ENCODE peak calls at places on chromosome 14, in seven cellular contexts. S, E, B, I, V, P and Z are unnamed samples.

GRCh38 chr14:77458249-77458950 is 507 bp downstream of the AHSA1 start:
- DNase-seq in S (peak; percentile 65), E (peak; percentile 70), B (peak; percentile 24), I (peak; percentile 42), V (no peak), P (peak; percentile 43), Z (peak; percentile 32)

GRCh38 chr14:81991998-81992397 is 458.3 kb upstream of the SEL1L start:
- DNase-seq in S (peak; percentile 57), E (no peak), B (no peak), I (no peak), V (no peak), P (peak; percentile 5), Z (no peak)

GRCh38 chr14:39827901-39828655 is 395.8 kb upstream of the FBXO33 start:
- DNase-seq in S (no peak), E (no peak), B (no peak), I (no peak), V (no peak), P (no peak), Z (no peak)

GRCh38 chr14:50045039-50045711 is 71.2 kb downstream of the VCPKMT start:
- DNase-seq in S (no peak), E (peak; percentile 95), B (peak; percentile 50), I (peak; percentile 83), V (peak; percentile 47), P (peak; percentile 72), Z (no peak)

GRCh38 chr14:76647699-76648298 is 113.5 kb upstream of the VASH1 start:
- DNase-seq in S (peak; percentile 90), E (peak; percentile 48), B (peak; percentile 29), I (peak; percentile 78), V (no peak), P (peak; percentile 80), Z (peak; percentile 32)

GRCh38 chr14:55316528-55316927 is 45.3 kb downstream of the FBXO34 start:
- DNase-seq in S (no peak), E (no peak), B (no peak), I (no peak), V (no peak), P (no peak), Z (no peak)

GRCh38 chr14:99902925-99903324 is 109.7 kb downstream of the EML1 start:
- DNase-seq in S (no peak), E (no peak), B (no peak), I (no peak), V (no peak), P (no peak), Z (no peak)

GRCh38 chr14:23568600-23569310 is 1.2 kb upstream of the AP1G2 start:
- DNase-seq in S (peak; percentile 79), E (no peak), B (no peak), I (no peak), V (no peak), P (peak; percentile 17), Z (peak; percentile 62)

GRCh38 chr14:33962016-33962415 is 11.1 kb upstream of the EGLN3 start:
- DNase-seq in S (no peak), E (no peak), B (no peak), I (no peak), V (no peak), P (no peak), Z (no peak)

GRCh38 chr14:86708846-86709339 is 1178.9 kb downstream of the FLRT2 start:
- DNase-seq in S (no peak), E (no peak), B (no peak), I (no peak), V (no peak), P (no peak), Z (no peak)

GRCh38 chr14:105092124-105092911 is 27.1 kb upstream of the GPR132 start:
- DNase-seq in S (peak; percentile 41), E (no peak), B (no peak), I (no peak), V (no peak), P (no peak), Z (no peak)

GRCh38 chr14:26589998-26590397 is 7.8 kb downstream of the NOVA1 start:
- DNase-seq in S (no peak), E (no peak), B (no peak), I (no peak), V (no peak), P (no peak), Z (no peak)

GRCh38 chr14:89667983-89668382 is 250.9 kb upstream of the FOXN3 start:
- DNase-seq in S (no peak), E (no peak), B (peak; percentile 7), I (no peak), V (no peak), P (no peak), Z (no peak)

GRCh38 chr14:42140831-42141279 is 534.2 kb downstream of the LRFN5 start:
- DNase-seq in S (no peak), E (no peak), B (peak; percentile 62), I (peak; percentile 14), V (no peak), P (peak; percentile 13), Z (no peak)

GRCh38 chr14:53964249-53964648 is 7.6 kb upstream of the BMP4 start:
- DNase-seq in S (peak; percentile 43), E (no peak), B (peak; percentile 60), I (no peak), V (no peak), P (no peak), Z (no peak)

GRCh38 chr14:88478931-88479330 is 75.9 kb downstream of the PTPN21 start:
- DNase-seq in S (no peak), E (no peak), B (no peak), I (no peak), V (no peak), P (no peak), Z (no peak)

GRCh38 chr14:76811561-76811960 is 1.1 kb downstream of the ANGEL1 start:
- DNase-seq in S (no peak), E (no peak), B (no peak), I (no peak), V (no peak), P (peak; percentile 30), Z (no peak)

GRCh38 chr14:93528884-93529558 is 98.3 kb downstream of the UNC79 start:
- DNase-seq in S (no peak), E (no peak), B (no peak), I (no peak), V (no peak), P (no peak), Z (no peak)

GRCh38 chr14:103727313-103728000 is 11.8 kb downstream of the ZFYVE21 start:
- DNase-seq in S (peak; percentile 85), E (no peak), B (no peak), I (no peak), V (no peak), P (no peak), Z (no peak)

GRCh38 chr14:91223028-91223783 is 21.3 kb downstream of the GPR68 start:
- DNase-seq in S (no peak), E (no peak), B (no peak), I (no peak), V (no peak), P (no peak), Z (no peak)

GRCh38 chr14:66070542-66071319 is 415.4 kb upstream of the CCDC196 start:
- DNase-seq in S (peak; percentile 90), E (peak; percentile 73), B (peak; percentile 3), I (peak; percentile 58), V (peak; percentile 73), P (peak; percentile 17), Z (peak; percentile 91)

GRCh38 chr14:94009767-94010166 is 12.7 kb downstream of the CCDC197 start:
- DNase-seq in S (no peak), E (no peak), B (no peak), I (peak; percentile 58), V (no peak), P (peak; percentile 75), Z (no peak)

GRCh38 chr14:77052281-77053044 is 24.0 kb upstream of the IRF2BPL start:
- DNase-seq in S (no peak), E (no peak), B (no peak), I (no peak), V (no peak), P (no peak), Z (no peak)

GRCh38 chr14:60656755-60657608 is 7.7 kb upstream of the SIX1 start:
- DNase-seq in S (peak; percentile 88), E (peak; percentile 57), B (no peak), I (peak; percentile 84), V (no peak), P (peak; percentile 82), Z (peak; percentile 86)

GRCh38 chr14:100419856-100420255 is 96.7 kb downstream of the SLC25A47 start:
- DNase-seq in S (peak; percentile 63), E (no peak), B (no peak), I (no peak), V (no peak), P (no peak), Z (peak; percentile 41)

GRCh38 chr14:64675246-64675645 is 29.0 kb upstream of the PLEKHG3 start:
- DNase-seq in S (no peak), E (no peak), B (no peak), I (no peak), V (no peak), P (no peak), Z (no peak)

GRCh38 chr14:27049611-27050172 is 451.9 kb upstream of the NOVA1 start:
- DNase-seq in S (no peak), E (no peak), B (no peak), I (no peak), V (no peak), P (no peak), Z (no peak)

GRCh38 chr14:77822307-77822706 is 22.4 kb downstream of the ADCK1 start:
- DNase-seq in S (peak; percentile 9), E (no peak), B (no peak), I (no peak), V (no peak), P (no peak), Z (no peak)

GRCh38 chr14:101781240-101782061 is 19.9 kb downstream of the PPP2R5C start:
- DNase-seq in S (peak; percentile 25), E (no peak), B (no peak), I (peak; percentile 50), V (peak; percentile 28), P (no peak), Z (no peak)

GRCh38 chr14:75720828-75721227 is 59.8 kb downstream of the TTLL5 start:
- DNase-seq in S (no peak), E (no peak), B (peak; percentile 47), I (peak; percentile 61), V (no peak), P (peak; percentile 80), Z (no peak)

GRCh38 chr14:105467249-105467941 is 7.2 kb upstream of the CRIP2 start:
- DNase-seq in S (no peak), E (no peak), B (no peak), I (no peak), V (no peak), P (no peak), Z (no peak)